ENCODE peak calls at places on chromosome 10, in seven cellular contexts. M, Q, A, N, Y, I and V are unnamed samples.

GRCh38 chr10:48511855-48512191 is 93.0 kb downstream of the ARHGAP22 start:
- DNase-seq in A (no peak), Q (no peak), Y (no peak), M (no peak), N (no peak), I (no peak), V (no peak)

GRCh38 chr10:11407939-11408338 is 203.5 kb downstream of the USP6NL start:
- DNase-seq in Y (no peak), N (no peak), A (no peak), Q (no peak), M (no peak), I (no peak), V (peak)

GRCh38 chr10:98273454-98273850 is 5.5 kb upstream of the LOXL4 start:
- DNase-seq in Q (no peak), N (no peak), A (no peak), I (no peak), M (no peak), Y (no peak), V (no peak)

GRCh38 chr10:48599830-48600134 is 5.1 kb downstream of the ARHGAP22 start:
- DNase-seq in Y (no peak), A (no peak), M (no peak), N (no peak), I (no peak), Q (no peak), V (no peak)

GRCh38 chr10:98269435-98269912 is 1.5 kb upstream of the LOXL4 start:
- DNase-seq in A (no peak), M (peak), I (peak), N (no peak), Y (no peak), Q (peak), V (no peak)

GRCh38 chr10:132640326-132641125 is 102.9 kb downstream of the INPP5A start:
- DNase-seq in I (peak), Q (no peak), Y (no peak), A (no peak), N (no peak), M (no peak), V (peak)

GRCh38 chr10:132194726-132195125 is 8.0 kb downstream of the DPYSL4 start:
- DNase-seq in Y (no peak), A (no peak), M (no peak), Q (no peak), I (no peak), N (no peak), V (no peak)

GRCh38 chr10:29588640-29589421 is 45.9 kb downstream of the SVIL start:
- DNase-seq in I (no peak), N (no peak), M (peak), A (no peak), Y (no peak), Q (peak), V (peak)

GRCh38 chr10:69734797-69735468 is 66.8 kb upstream of the COL13A1 start:
- DNase-seq in A (no peak), Q (no peak), I (no peak), N (no peak), Y (no peak), M (no peak), V (no peak)

GRCh38 chr10:107409517-107409916 is 245.0 kb upstream of the SORCS1 start:
- DNase-seq in M (peak), I (no peak), Y (no peak), A (no peak), Q (no peak), N (no peak), V (no peak)

GRCh38 chr10:78035025-78035424 is 1.4 kb downstream of the RPS24 start:
- DNase-seq in N (no peak), M (no peak), A (no peak), Q (no peak), I (no peak), Y (no peak), V (no peak)

GRCh38 chr10:24953350-24954074 is 1.1 kb upstream of the PRTFDC1 start:
- DNase-seq in I (no peak), M (peak), Y (no peak), N (no peak), A (no peak), Q (no peak), V (no peak)

GRCh38 chr10:13327516-13327915 is 20.6 kb downstream of the SEPHS1 start:
- DNase-seq in N (no peak), A (no peak), I (no peak), M (no peak), Y (no peak), Q (no peak), V (peak)

GRCh38 chr10:33335800-33336605 is 1.5 kb upstream of the NRP1 start:
- DNase-seq in Y (no peak), I (no peak), N (no peak), Q (peak), A (no peak), M (peak), V (peak)

GRCh38 chr10:49115015-49115795 is at the start of gene VSTM4:
- DNase-seq in I (no peak), N (no peak), M (peak), Y (no peak), Q (peak), A (no peak), V (no peak)

GRCh38 chr10:14775656-14776055 is 959 bp upstream of the FAM107B start:
- DNase-seq in A (no peak), N (no peak), Y (no peak), I (no peak), Q (no peak), M (no peak), V (no peak)

GRCh38 chr10:122331615-122332446 is 42.7 kb upstream of the PLEKHA1 start:
- DNase-seq in I (no peak), A (no peak), Y (no peak), M (no peak), N (no peak), Q (no peak), V (no peak)

GRCh38 chr10:81915517-81915916 is 40.5 kb downstream of the NRG3 start:
- DNase-seq in M (no peak), Q (no peak), N (no peak), A (no peak), I (no peak), Y (no peak), V (no peak)

GRCh38 chr10:132667613-132668394 is 118.1 kb downstream of the NKX6-2 start:
- DNase-seq in Q (no peak), A (no peak), Y (no peak), I (no peak), M (peak), N (no peak), V (no peak)

GRCh38 chr10:105041956-105042355 is 400.9 kb downstream of the SORCS3 start:
- DNase-seq in N (no peak), Q (no peak), M (no peak), I (no peak), Y (no peak), A (no peak), V (no peak)

GRCh38 chr10:125057158-125058001 is 103.0 kb downstream of the CTBP2 start:
- DNase-seq in Q (peak), A (no peak), Y (no peak), I (peak), M (peak), N (no peak), V (peak)

GRCh38 chr10:62433181-62433692 is 59.1 kb downstream of the ZNF365 start:
- DNase-seq in I (peak), Y (peak), Q (peak), M (peak), A (no peak), N (no peak), V (peak)

GRCh38 chr10:70048309-70048708 is 4.3 kb upstream of the MACROH2A2 start:
- DNase-seq in Y (no peak), N (no peak), Q (no peak), M (no peak), A (no peak), I (no peak), V (no peak)

GRCh38 chr10:129365767-129366400 is 101.2 kb upstream of the MGMT start:
- DNase-seq in I (no peak), N (no peak), Q (no peak), A (no peak), M (no peak), Y (no peak), V (no peak)

GRCh38 chr10:3811331-3811870 is 26.4 kb upstream of the KLF6 start:
- DNase-seq in A (no peak), I (no peak), Y (no peak), Q (peak), M (peak), N (no peak), V (no peak)

GRCh38 chr10:120365872-120366271 is 91.2 kb upstream of the PLPP4 start:
- DNase-seq in Q (no peak), Y (no peak), I (no peak), A (no peak), N (no peak), M (peak), V (no peak)

GRCh38 chr10:4474829-4475228 is 351.2 kb upstream of the AKR1E2 start:
- DNase-seq in M (no peak), Q (no peak), A (no peak), I (no peak), N (no peak), Y (no peak), V (no peak)

GRCh38 chr10:100100651-100101525 is 19.2 kb upstream of the CPN1 start:
- DNase-seq in A (no peak), N (no peak), I (no peak), Y (peak), M (peak), Q (no peak), V (no peak)

GRCh38 chr10:96556003-96556402 is 30.8 kb downstream of the TM9SF3 start:
- DNase-seq in N (no peak), Y (no peak), I (no peak), M (peak), Q (no peak), A (no peak), V (no peak)
- TF ChIP-seq CTCF in N (no peak), Y (peak), I (no peak), M (peak), Q (no peak), A (no peak), V (no peak)

GRCh38 chr10:103238506-103239252 is 7.0 kb upstream of the RPEL1 start:
- DNase-seq in A (no peak), I (no peak), Q (peak), M (peak), N (no peak), Y (no peak), V (no peak)
- TF ChIP-seq CTCF in A (no peak), I (no peak), Q (no peak), M (peak), N (no peak), Y (peak), V (no peak)

GRCh38 chr10:93062499-93063216 is 2.1 kb downstream of the CYP26C1 start:
- DNase-seq in Y (no peak), Q (no peak), A (no peak), N (peak), M (peak), I (no peak), V (no peak)
- TF ChIP-seq CTCF in Y (peak), Q (no peak), A (peak), N (no peak), M (peak), I (no peak), V (no peak)

GRCh38 chr10:50610364-50610763 is 13.4 kb downstream of the SGMS1 start:
- DNase-seq in N (no peak), A (no peak), I (no peak), Q (peak), M (no peak), Y (no peak), V (no peak)

GRCh38 chr10:50604823-50605222 is 18.9 kb downstream of the SGMS1 start:
- DNase-seq in A (no peak), Y (no peak), Q (no peak), M (peak), N (no peak), I (no peak), V (no peak)

GRCh38 chr10:50604049-50604640 is 19.6 kb downstream of the SGMS1 start:
- DNase-seq in Q (no peak), M (no peak), A (no peak), Y (no peak), I (no peak), N (no peak), V (no peak)

GRCh38 chr10:50605280-50606270 is 18.2 kb downstream of the SGMS1 start:
- DNase-seq in Q (peak), Y (no peak), I (no peak), M (peak), N (no peak), A (no peak), V (peak)

GRCh38 chr10:50607526-50607925 is 16.2 kb downstream of the SGMS1 start:
- DNase-seq in N (no peak), Y (no peak), Q (no peak), A (no peak), M (no peak), I (no peak), V (no peak)
- TF ChIP-seq CTCF in N (no peak), Y (no peak), Q (no peak), A (no peak), M (no peak), I (no peak), V (no peak)

DNA sequence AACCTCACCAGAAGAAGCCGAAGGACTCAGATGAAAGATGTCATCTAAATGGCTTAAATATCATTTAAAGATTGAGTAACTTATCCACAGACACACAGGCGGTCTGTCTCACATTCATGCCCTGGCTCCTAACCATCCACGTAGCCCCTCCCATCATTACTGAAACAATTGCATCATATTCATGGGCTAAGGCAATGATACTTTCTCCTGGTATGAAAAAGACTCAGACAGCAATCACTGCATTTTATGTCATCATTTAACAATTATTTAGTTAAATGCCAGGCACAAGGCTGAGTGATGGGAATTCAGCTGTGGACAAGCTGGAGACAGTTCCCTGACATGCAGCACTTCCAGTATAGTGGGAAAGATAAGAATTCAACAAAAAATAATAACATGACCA is 11.2 kb upstream of the TECTB start:
- DNase-seq in I (no peak), A (no peak), M (peak), N (no peak), Q (no peak), Y (no peak), V (no peak)
- TF ChIP-seq CTCF in I (no peak), A (no peak), M (no peak), N (no peak), Q (no peak), Y (no peak), V (no peak)

GRCh38 chr10:43075612-43076003 is 1.3 kb upstream of the RET start:
- DNase-seq in N (no peak), I (no peak), A (no peak), M (no peak), Y (no peak), Q (no peak), V (no peak)
- TF ChIP-seq CTCF in N (no peak), I (no peak), A (no peak), M (peak), Y (peak), Q (no peak), V (no peak)

GRCh38 chr10:119006451-119007210 is 22.9 kb upstream of the NANOS1 start:
- DNase-seq in I (no peak), Y (peak), Q (peak), N (no peak), M (peak), A (no peak), V (peak)
- TF ChIP-seq CTCF in I (no peak), Y (no peak), Q (no peak), N (no peak), M (no peak), A (no peak), V (no peak)